ENCODE peak calls at places on chromosomes 4 and X, in six cellular contexts. One of them, this sample, is unnamed.

GRCh38 chrX:97547873-97548578 is 664.3 kb downstream of the RPA4 start:
- DNase-seq in PC-3: peak; percentile 23
- DNase-seq in fibroblast of lung: peak; percentile 56
- DNase-seq in HCT116: peak; percentile 2
- DNase-seq in mesenchymal stem cell: peak; percentile 38
- DNase-seq in GM23338: no peak
- DNase-seq in this sample: no peak

GRCh38 chrX:150898343-150899190 is at the start of gene CD99L2:
- DNase-seq in GM23338: peak; percentile 83
- DNase-seq in mesenchymal stem cell: peak; percentile 84
- DNase-seq in HCT116: peak; percentile 61
- DNase-seq in fibroblast of lung: peak; percentile 79
- DNase-seq in PC-3: peak; percentile 92
- DNase-seq in this sample: peak; percentile 91

GRCh38 chrX:39764441-39764914 is 333.3 kb downstream of the BCOR start:
- DNase-seq in GM23338: no peak
- DNase-seq in PC-3: no peak
- DNase-seq in fibroblast of lung: peak; percentile 42
- DNase-seq in mesenchymal stem cell: peak; percentile 19
- DNase-seq in HCT116: no peak
- DNase-seq in this sample: no peak

GRCh38 chr4:84585276-84585675 is 2.3 kb downstream of the CDS1 start:
- DNase-seq in fibroblast of lung: no peak
- DNase-seq in GM23338: no peak
- DNase-seq in HCT116: no peak
- DNase-seq in mesenchymal stem cell: no peak
- DNase-seq in PC-3: no peak
- DNase-seq in this sample: no peak

GRCh38 chrX:65451663-65452062 is 82.9 kb downstream of the LAS1L start:
- DNase-seq in mesenchymal stem cell: peak; percentile 15
- DNase-seq in fibroblast of lung: peak; percentile 8
- DNase-seq in GM23338: peak; percentile 56
- DNase-seq in HCT116: peak; percentile 6
- DNase-seq in PC-3: peak; percentile 53
- DNase-seq in this sample: peak; percentile 50

GRCh38 chr4:182255421-182256190 is 12.4 kb downstream of the TENM3 start:
- DNase-seq in GM23338: no peak
- DNase-seq in mesenchymal stem cell: no peak
- DNase-seq in fibroblast of lung: no peak
- DNase-seq in HCT116: no peak
- DNase-seq in PC-3: no peak
- DNase-seq in this sample: no peak

GRCh38 chrX:12894074-12894691 is 12.2 kb upstream of the TLR8 start:
- DNase-seq in GM23338: peak; percentile 38
- DNase-seq in HCT116: peak; percentile 21
- DNase-seq in PC-3: peak; percentile 55
- DNase-seq in fibroblast of lung: no peak
- DNase-seq in mesenchymal stem cell: peak; percentile 24
- DNase-seq in this sample: peak; percentile 15

GRCh38 chrX:69968956-69969355 is 80.8 kb downstream of the AWAT2 start:
- DNase-seq in mesenchymal stem cell: no peak
- DNase-seq in GM23338: no peak
- DNase-seq in HCT116: no peak
- DNase-seq in PC-3: no peak
- DNase-seq in fibroblast of lung: no peak
- DNase-seq in this sample: no peak

GRCh38 chr4:109332926-109333464 is 30.5 kb upstream of the COL25A1 start:
- DNase-seq in fibroblast of lung: no peak
- DNase-seq in HCT116: no peak
- DNase-seq in GM23338: peak; percentile 83
- DNase-seq in mesenchymal stem cell: no peak
- DNase-seq in PC-3: no peak
- DNase-seq in this sample: peak; percentile 14

GRCh38 chr4:138222041-138222440 is 20.1 kb downstream of the SLC7A11 start:
- DNase-seq in HCT116: no peak
- DNase-seq in fibroblast of lung: peak; percentile 80
- DNase-seq in PC-3: peak; percentile 18
- DNase-seq in GM23338: no peak
- DNase-seq in mesenchymal stem cell: peak; percentile 88
- DNase-seq in this sample: peak; percentile 83

GRCh38 chrX:101450951-101451350 is 34.3 kb upstream of the ARMCX4 start:
- DNase-seq in GM23338: no peak
- DNase-seq in HCT116: no peak
- DNase-seq in PC-3: no peak
- DNase-seq in fibroblast of lung: no peak
- DNase-seq in mesenchymal stem cell: peak; percentile 73
- DNase-seq in this sample: peak; percentile 53

GRCh38 chrX:154488336-154489075 is 1.9 kb downstream of the SLC10A3 start:
- DNase-seq in PC-3: no peak
- DNase-seq in HCT116: no peak
- DNase-seq in GM23338: no peak
- DNase-seq in mesenchymal stem cell: no peak
- DNase-seq in fibroblast of lung: no peak
- DNase-seq in this sample: no peak

GRCh38 chr4:7365472-7366179 is 69.1 kb downstream of the PSAPL1 start:
- DNase-seq in fibroblast of lung: no peak
- DNase-seq in HCT116: no peak
- DNase-seq in mesenchymal stem cell: no peak
- DNase-seq in GM23338: no peak
- DNase-seq in PC-3: no peak
- DNase-seq in this sample: peak; percentile 7

GRCh38 chr4:56330691-56331090 is 56.6 kb downstream of the AASDH start:
- DNase-seq in HCT116: no peak
- DNase-seq in mesenchymal stem cell: peak; percentile 11
- DNase-seq in PC-3: no peak
- DNase-seq in fibroblast of lung: peak; percentile 32
- DNase-seq in GM23338: no peak
- DNase-seq in this sample: no peak

GRCh38 chrX:16771483-16772398 is 14.5 kb upstream of the TXLNG start:
- DNase-seq in PC-3: peak; percentile 75
- DNase-seq in mesenchymal stem cell: peak; percentile 88
- DNase-seq in HCT116: peak; percentile 81
- DNase-seq in fibroblast of lung: peak; percentile 86
- DNase-seq in GM23338: peak; percentile 77
- DNase-seq in this sample: peak; percentile 44

GRCh38 chrX:101383679-101384078 is 2.3 kb downstream of the BTK start:
- DNase-seq in fibroblast of lung: no peak
- DNase-seq in PC-3: no peak
- DNase-seq in HCT116: no peak
- DNase-seq in GM23338: no peak
- DNase-seq in mesenchymal stem cell: no peak
- DNase-seq in this sample: no peak

GRCh38 chr4:52572936-52573485 is 86.1 kb downstream of the USP46 start:
- DNase-seq in HCT116: no peak
- DNase-seq in GM23338: no peak
- DNase-seq in PC-3: peak; percentile 79
- DNase-seq in mesenchymal stem cell: peak; percentile 84
- DNase-seq in fibroblast of lung: peak; percentile 88
- DNase-seq in this sample: peak; percentile 80

GRCh38 chr4:613126-613525 is 12.2 kb upstream of the PDE6B start:
- DNase-seq in HCT116: no peak
- DNase-seq in mesenchymal stem cell: no peak
- DNase-seq in GM23338: no peak
- DNase-seq in fibroblast of lung: no peak
- DNase-seq in PC-3: no peak
- DNase-seq in this sample: no peak

GRCh38 chr4:27112587-27112986 is 251.9 kb downstream of the STIM2 start:
- DNase-seq in fibroblast of lung: no peak
- DNase-seq in mesenchymal stem cell: no peak
- DNase-seq in HCT116: no peak
- DNase-seq in PC-3: no peak
- DNase-seq in GM23338: no peak
- DNase-seq in this sample: no peak

GRCh38 chr4:114642173-114642780 is 43.7 kb downstream of the UGT8 start:
- DNase-seq in GM23338: no peak
- DNase-seq in HCT116: no peak
- DNase-seq in mesenchymal stem cell: no peak
- DNase-seq in PC-3: no peak
- DNase-seq in fibroblast of lung: no peak
- DNase-seq in this sample: no peak

GRCh38 chr4:105520819-105521790 is 31.3 kb upstream of the ARHGEF38 start:
- DNase-seq in HCT116: peak; percentile 32
- DNase-seq in fibroblast of lung: peak; percentile 42
- DNase-seq in mesenchymal stem cell: peak; percentile 58
- DNase-seq in PC-3: peak; percentile 61
- DNase-seq in GM23338: peak; percentile 76
- DNase-seq in this sample: peak; percentile 51

GRCh38 chrX:136525738-136526606 is 6.0 kb upstream of the VGLL1 start:
- DNase-seq in HCT116: no peak
- DNase-seq in GM23338: no peak
- DNase-seq in mesenchymal stem cell: peak; percentile 62
- DNase-seq in fibroblast of lung: peak; percentile 84
- DNase-seq in PC-3: peak; percentile 95
- DNase-seq in this sample: peak; percentile 87

GRCh38 chrX:85573801-85574200 is 194.3 kb upstream of the POF1B start:
- DNase-seq in GM23338: no peak
- DNase-seq in PC-3: no peak
- DNase-seq in HCT116: no peak
- DNase-seq in fibroblast of lung: no peak
- DNase-seq in mesenchymal stem cell: no peak
- DNase-seq in this sample: no peak

GRCh38 chrX:135185795-135186443 is 14.7 kb upstream of the CT55 start:
- DNase-seq in fibroblast of lung: peak; percentile 35
- DNase-seq in HCT116: peak; percentile 42
- DNase-seq in GM23338: peak; percentile 71
- DNase-seq in PC-3: peak; percentile 67
- DNase-seq in mesenchymal stem cell: peak; percentile 43
- DNase-seq in this sample: peak; percentile 58

GRCh38 chrX:153774576-153775292 is 6.1 kb upstream of the SRPK3 start:
- DNase-seq in mesenchymal stem cell: no peak
- DNase-seq in fibroblast of lung: no peak
- DNase-seq in GM23338: no peak
- DNase-seq in HCT116: no peak
- DNase-seq in PC-3: no peak
- DNase-seq in this sample: no peak

GRCh38 chr4:54954656-54955388 is 170.6 kb downstream of the KDR start:
- DNase-seq in PC-3: no peak
- DNase-seq in fibroblast of lung: no peak
- DNase-seq in GM23338: no peak
- DNase-seq in mesenchymal stem cell: no peak
- DNase-seq in HCT116: no peak
- DNase-seq in this sample: no peak

GRCh38 chr4:148391056-148391455 is 51.2 kb downstream of the NR3C2 start:
- DNase-seq in fibroblast of lung: no peak
- DNase-seq in mesenchymal stem cell: no peak
- DNase-seq in GM23338: no peak
- DNase-seq in PC-3: no peak
- DNase-seq in HCT116: no peak
- DNase-seq in this sample: no peak

GRCh38 chr4:175443547-175443946 is 368.5 kb downstream of the GPM6A start:
- DNase-seq in HCT116: no peak
- DNase-seq in GM23338: no peak
- DNase-seq in mesenchymal stem cell: no peak
- DNase-seq in fibroblast of lung: no peak
- DNase-seq in PC-3: peak; percentile 12
- DNase-seq in this sample: no peak

GRCh38 chr4:85777908-85778808 is 303.2 kb downstream of the ARHGAP24 start:
- DNase-seq in HCT116: no peak
- DNase-seq in PC-3: peak; percentile 23
- DNase-seq in GM23338: no peak
- DNase-seq in fibroblast of lung: no peak
- DNase-seq in mesenchymal stem cell: peak; percentile 60
- DNase-seq in this sample: peak; percentile 44
- H2AFZ ChIP-seq in HCT116: no peak overlapping the region
- H2AFZ ChIP-seq in PC-3: peak overlapping the region; percentile 65
- H2AFZ ChIP-seq in GM23338: no peak overlapping the region
- H2AFZ ChIP-seq in fibroblast of lung: peak overlapping the region; percentile 22
- H2AFZ ChIP-seq in mesenchymal stem cell: no peak overlapping the region
- H2AFZ ChIP-seq in this sample: peak overlapping the region; percentile 79

GRCh38 chr4:74364649-74365491 is at the start of gene EREG:
- DNase-seq in HCT116: peak; percentile 74
- DNase-seq in fibroblast of lung: peak; percentile 68
- DNase-seq in PC-3: no peak
- DNase-seq in GM23338: peak; percentile 94
- DNase-seq in mesenchymal stem cell: peak; percentile 95
- DNase-seq in this sample: peak; percentile 77
- H2AFZ ChIP-seq in HCT116: no peak within 1 kb of the TSS
- H2AFZ ChIP-seq in fibroblast of lung: peak within 1 kb of the TSS; percentile 41
- H2AFZ ChIP-seq in PC-3: no peak within 1 kb of the TSS
- H2AFZ ChIP-seq in GM23338: peak within 1 kb of the TSS; percentile 97
- H2AFZ ChIP-seq in mesenchymal stem cell: peak within 1 kb of the TSS; percentile 86
- H2AFZ ChIP-seq in this sample: peak within 1 kb of the TSS; percentile 87

GRCh38 chr4:6309755-6310154 is 40.1 kb downstream of the WFS1 start:
- DNase-seq in HCT116: no peak
- DNase-seq in mesenchymal stem cell: no peak
- DNase-seq in PC-3: no peak
- DNase-seq in fibroblast of lung: no peak
- DNase-seq in GM23338: peak; percentile 6
- DNase-seq in this sample: no peak
- H2AFZ ChIP-seq in HCT116: no peak overlapping the region
- H2AFZ ChIP-seq in mesenchymal stem cell: no peak overlapping the region
- H2AFZ ChIP-seq in PC-3: no peak overlapping the region
- H2AFZ ChIP-seq in fibroblast of lung: no peak overlapping the region
- H2AFZ ChIP-seq in GM23338: peak overlapping the region; percentile 89
- H2AFZ ChIP-seq in this sample: no peak overlapping the region

GRCh38 chr4:145482209-145483021 is 762 bp downstream of the SMAD1 start:
- DNase-seq in GM23338: peak; percentile 77
- DNase-seq in HCT116: peak; percentile 16
- DNase-seq in mesenchymal stem cell: peak; percentile 89
- DNase-seq in PC-3: peak; percentile 66
- DNase-seq in fibroblast of lung: peak; percentile 86
- DNase-seq in this sample: peak; percentile 91

GRCh38 chr4:145484240-145484846 is 2.7 kb downstream of the SMAD1 start:
- DNase-seq in PC-3: no peak
- DNase-seq in HCT116: no peak
- DNase-seq in mesenchymal stem cell: no peak
- DNase-seq in fibroblast of lung: no peak
- DNase-seq in GM23338: no peak
- DNase-seq in this sample: no peak

GRCh38 chr4:145481164-145481941 is at the start of gene SMAD1:
- DNase-seq in fibroblast of lung: peak; percentile 85
- DNase-seq in mesenchymal stem cell: peak; percentile 85
- DNase-seq in PC-3: peak; percentile 81
- DNase-seq in HCT116: peak; percentile 57
- DNase-seq in GM23338: peak; percentile 84
- DNase-seq in this sample: peak; percentile 96

GRCh38 chr4:145480257-145480656 is 1.4 kb upstream of the SMAD1 start:
- DNase-seq in HCT116: no peak
- DNase-seq in PC-3: peak; percentile 27
- DNase-seq in GM23338: no peak
- DNase-seq in fibroblast of lung: no peak
- DNase-seq in mesenchymal stem cell: no peak
- DNase-seq in this sample: peak; percentile 3

DNA sequence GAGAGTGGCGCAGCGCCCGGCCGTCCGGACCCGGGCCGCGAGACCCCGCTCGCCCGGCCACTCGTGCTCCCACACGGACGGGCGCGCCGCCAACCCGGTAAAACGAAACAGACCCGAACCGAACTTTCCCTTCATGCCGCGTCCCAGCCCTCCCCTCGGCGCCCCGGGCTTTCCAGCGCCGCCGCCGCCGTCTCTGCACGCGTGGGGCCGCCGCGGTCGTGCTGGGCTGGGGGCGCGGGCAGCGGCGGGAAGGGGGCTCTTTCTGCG is 222 bp downstream of the SMAD1 start:
- DNase-seq in PC-3: no peak
- DNase-seq in fibroblast of lung: no peak
- DNase-seq in GM23338: no peak
- DNase-seq in HCT116: no peak
- DNase-seq in mesenchymal stem cell: no peak
- DNase-seq in this sample: no peak
- H2AFZ ChIP-seq in PC-3: peak overlapping the region; percentile 98
- H2AFZ ChIP-seq in fibroblast of lung: no peak overlapping the region
- H2AFZ ChIP-seq in GM23338: peak overlapping the region; percentile 96
- H2AFZ ChIP-seq in HCT116: no peak overlapping the region
- H2AFZ ChIP-seq in mesenchymal stem cell: peak overlapping the region; percentile 57
- H2AFZ ChIP-seq in this sample: peak overlapping the region; percentile 98

GRCh38 chr4:174369968-174370367 is 86.3 kb downstream of the CEP44 start:
- DNase-seq in mesenchymal stem cell: no peak
- DNase-seq in HCT116: no peak
- DNase-seq in fibroblast of lung: no peak
- DNase-seq in PC-3: no peak
- DNase-seq in GM23338: no peak
- DNase-seq in this sample: no peak
- H2AFZ ChIP-seq in mesenchymal stem cell: peak overlapping the region; percentile 27
- H2AFZ ChIP-seq in HCT116: no peak overlapping the region
- H2AFZ ChIP-seq in fibroblast of lung: no peak overlapping the region
- H2AFZ ChIP-seq in PC-3: no peak overlapping the region
- H2AFZ ChIP-seq in GM23338: peak overlapping the region; percentile 23
- H2AFZ ChIP-seq in this sample: no peak overlapping the region

This sample was measured in GM23248.